ENCODE peak calls at places on chromosomes 3 and 15, in five cellular contexts. N is substantia nigra; E is activated CD8-positive, alpha-beta T cell treated with anti-CD3 and anti-CD28 coated beads for 36 hours; H is GM03348; C is GM12864. J is an unnamed sample.

GRCh38 chr15:76160426-76161152 is 100.8 kb downstream of the TMEM266 start:
- DNase-seq in N (no peak), E (no peak), H (peak; percentile 37), C (no peak), J (no peak)

GRCh38 chr3:70753572-70753971 is 441.1 kb upstream of the MDFIC2 start:
- DNase-seq in N (no peak), E (no peak), H (no peak), C (no peak), J (no peak)

GRCh38 chr15:39184701-39185390 is 396.0 kb upstream of the THBS1 start:
- DNase-seq in N (no peak), E (no peak), H (no peak), C (no peak), J (peak; percentile 32)

GRCh38 chr15:77525907-77526581 is 105.4 kb downstream of the HMG20A start:
- DNase-seq in N (no peak), E (no peak), H (no peak), C (no peak), J (no peak)

GRCh38 chr15:92667291-92667904 is 11.8 kb upstream of the FAM174B start:
- DNase-seq in N (no peak), E (no peak), H (no peak), C (no peak), J (no peak)

GRCh38 chr15:51318382-51319150 is 19.8 kb downstream of the CYP19A1 start:
- DNase-seq in N (no peak), E (no peak), H (peak; percentile 52), C (no peak), J (peak; percentile 41)

GRCh38 chr3:44685128-44685800 is 27.2 kb upstream of the ZNF502 start:
- DNase-seq in N (peak; percentile 60), E (peak; percentile 86), H (peak; percentile 87), C (peak; percentile 49), J (no peak)

GRCh38 chr3:30496496-30496966 is 109.9 kb upstream of the TGFBR2 start:
- DNase-seq in N (no peak), E (peak; percentile 29), H (peak; percentile 42), C (no peak), J (peak; percentile 96)

GRCh38 chr3:71360694-71361093 is 222.8 kb downstream of the FOXP1 start:
- DNase-seq in N (no peak), E (no peak), H (no peak), C (peak; percentile 26), J (no peak)

GRCh38 chr3:52121459-52121795 is 32.8 kb downstream of the POC1A start:
- DNase-seq in N (peak; percentile 49), E (no peak), H (no peak), C (no peak), J (no peak)

GRCh38 chr15:64009798-64010241 is 36.5 kb downstream of the DAPK2 start:
- DNase-seq in N (no peak), E (peak; percentile 77), H (peak; percentile 38), C (peak; percentile 62), J (peak; percentile 85)

GRCh38 chr3:50330330-50330729 is 2.3 kb upstream of the TUSC2 start:
- DNase-seq in N (no peak), E (no peak), H (no peak), C (no peak), J (no peak)

GRCh38 chr15:41944313-41944940 is 27.9 kb downstream of the EHD4 start:
- DNase-seq in N (no peak), E (no peak), H (peak; percentile 92), C (no peak), J (peak; percentile 82)

GRCh38 chr3:107683447-107683846 is 160.7 kb downstream of the BBX start:
- DNase-seq in N (no peak), E (no peak), H (peak; percentile 24), C (no peak), J (no peak)

GRCh38 chr15:67105065-67105951 is 39.9 kb downstream of the SMAD3 start:
- DNase-seq in N (no peak), E (no peak), H (peak; percentile 92), C (no peak), J (peak; percentile 94)

GRCh38 chr3:58173029-58173669 is 37.6 kb downstream of the DNASE1L3 start:
- DNase-seq in N (no peak), E (no peak), H (no peak), C (no peak), J (no peak)

GRCh38 chr3:85252686-85253085 is 293.9 kb downstream of the CADM2 start:
- DNase-seq in N (no peak), E (no peak), H (no peak), C (no peak), J (no peak)

GRCh38 chr3:142315083-142315482 is 89.7 kb upstream of the GK5 start:
- DNase-seq in N (no peak), E (no peak), H (peak; percentile 19), C (no peak), J (peak; percentile 27)

GRCh38 chr3:192168202-192168601 is 559.1 kb downstream of the FGF12 start:
- DNase-seq in N (no peak), E (no peak), H (no peak), C (no peak), J (no peak)

GRCh38 chr15:48603123-48603500 is 42.4 kb downstream of the FBN1 start:
- DNase-seq in N (no peak), E (no peak), H (no peak), C (no peak), J (no peak)

GRCh38 chr3:165805834-165806561 is 31.2 kb downstream of the BCHE start:
- DNase-seq in N (no peak), E (no peak), H (no peak), C (peak; percentile 8), J (no peak)

GRCh38 chr3:52298147-52299098 is 10.8 kb downstream of the GLYCTK start:
- DNase-seq in N (peak; percentile 26), E (no peak), H (no peak), C (no peak), J (no peak)

GRCh38 chr3:79765854-79766253 is 1.9 kb downstream of the ROBO1 start:
- DNase-seq in N (no peak), E (no peak), H (no peak), C (no peak), J (no peak)

GRCh38 chr15:71049706-71050422 is 65.4 kb upstream of the THSD4 start:
- DNase-seq in N (no peak), E (no peak), H (no peak), C (no peak), J (no peak)

GRCh38 chr15:100866386-100867330 is 13.0 kb upstream of the ALDH1A3 start:
- DNase-seq in N (no peak), E (no peak), H (no peak), C (no peak), J (no peak)

GRCh38 chr15:101489236-101489632 is 273 bp downstream of the PCSK6 start:
- DNase-seq in N (peak; percentile 35), E (peak; percentile 49), H (peak; percentile 55), C (no peak), J (no peak)

GRCh38 chr3:112856537-112856936 is 9.9 kb upstream of the CD200R1L start:
- DNase-seq in N (no peak), E (peak; percentile 17), H (no peak), C (no peak), J (no peak)

GRCh38 chr3:38756892-38757291 is 59.1 kb downstream of the SCN10A start:
- DNase-seq in N (no peak), E (no peak), H (no peak), C (no peak), J (no peak)

GRCh38 chr3:32501785-32502088 is 915 bp downstream of the CMTM6 start:
- DNase-seq in N (no peak), E (no peak), H (no peak), C (no peak), J (no peak)

GRCh38 chr3:71564361-71564760 is 19.2 kb downstream of the FOXP1 start:
- DNase-seq in N (no peak), E (peak; percentile 19), H (no peak), C (no peak), J (no peak)

GRCh38 chr15:25810631-25811077 is 52.5 kb downstream of the ATP10A start:
- DNase-seq in N (no peak), E (peak; percentile 39), H (no peak), C (no peak), J (no peak)

GRCh38 chr15:100725121-100726069 is 123.0 kb downstream of the ASB7 start:
- DNase-seq in N (no peak), E (no peak), H (peak; percentile 81), C (no peak), J (peak; percentile 79)

GRCh38 chr3:188052229-188052965 is 101.6 kb upstream of the LPP start:
- DNase-seq in N (peak; percentile 100), E (no peak), H (no peak), C (no peak), J (no peak)

GRCh38 chr15:60179786-60180391 is 175.8 kb downstream of the FOXB1 start:
- DNase-seq in N (no peak), E (peak; percentile 61), H (peak; percentile 64), C (peak; percentile 19), J (peak; percentile 55)

GRCh38 chr3:106299300-106300098 is 430.7 kb upstream of the CBLB start:
- DNase-seq in N (no peak), E (peak; percentile 34), H (peak; percentile 33), C (peak; percentile 93), J (peak; percentile 77)

GRCh38 chr3:117141821-117142220 is 432.2 kb downstream of the TUSC7 start:
- DNase-seq in N (no peak), E (no peak), H (no peak), C (no peak), J (no peak)

GRCh38 chr3:65406470-65406869 is 632.2 kb downstream of the MAGI1 start:
- DNase-seq in N (no peak), E (no peak), H (peak; percentile 21), C (no peak), J (no peak)

GRCh38 chr3:195258449-195259145 is 12.4 kb downstream of the XXYLT1 start:
- DNase-seq in N (no peak), E (no peak), H (no peak), C (no peak), J (peak; percentile 53)

GRCh38 chr3:172209333-172210321 is 170.2 kb downstream of the FNDC3B start:
- DNase-seq in N (no peak), E (no peak), H (no peak), C (no peak), J (peak; percentile 39)